ENCODE peak calls at places on chromosomes 6 and 20, in seven cellular contexts. R is left ventricle myocardium inferior; F is CD4-positive, alpha-beta memory T cell; O is H1; E is hepatocyte; T is stomach; Q is fibroblast of lung. I is an unnamed sample. For H3K4me1, the result is how much of the 10 kb centered on the place peaks cover.

GRCh38 chr6:24273471-24273870 is 84.4 kb downstream of the DCDC2 start:
- DNase-seq in R (no peak), F (no peak), O (no peak), E (no peak), T (no peak), Q (peak), I (peak)

GRCh38 chr20:709864-710761 is 34.5 kb upstream of the SCRT2 start:
- DNase-seq in R (no peak), F (no peak), O (no peak), E (no peak), T (peak), Q (no peak), I (no peak)

GRCh38 chr6:37783831-37784584 is 35.5 kb upstream of the ZFAND3 start:
- DNase-seq in R (peak), F (no peak), O (no peak), E (peak), T (peak), Q (peak), I (no peak)

GRCh38 chr6:134170844-134171243 is 118.4 kb upstream of the SLC2A12 start:
- DNase-seq in R (no peak), F (no peak), O (no peak), E (no peak), T (no peak), Q (peak), I (no peak)

GRCh38 chr20:62056377-62056776 is 9.3 kb downstream of the TAF4 start:
- DNase-seq in R (no peak), F (no peak), O (no peak), E (no peak), T (no peak), Q (no peak), I (no peak)

GRCh38 chr6:76347539-76347938 is 275.1 kb upstream of the IMPG1 start:
- DNase-seq in R (no peak), F (no peak), O (no peak), E (peak), T (no peak), Q (no peak), I (no peak)

GRCh38 chr20:45997187-45997586 is 11.5 kb upstream of the MMP9 start:
- DNase-seq in R (no peak), F (no peak), O (no peak), E (no peak), T (no peak), Q (no peak), I (no peak)

GRCh38 chr6:26330835-26331808 is 33.9 kb upstream of the BTN3A2 start:
- DNase-seq in R (no peak), F (peak), O (no peak), E (peak), T (no peak), Q (no peak), I (peak)

GRCh38 chr20:6588296-6588695 is 179.2 kb upstream of the BMP2 start:
- DNase-seq in R (no peak), F (no peak), O (no peak), E (no peak), T (peak), Q (peak), I (peak)

GRCh38 chr6:156950084-156950483 is 172.9 kb downstream of the ARID1B start:
- DNase-seq in R (no peak), F (no peak), O (no peak), E (no peak), T (no peak), Q (no peak), I (no peak)

GRCh38 chr6:15341311-15341710 is 95.4 kb downstream of the JARID2 start:
- DNase-seq in R (no peak), F (no peak), O (no peak), E (no peak), T (no peak), Q (no peak), I (no peak)

GRCh38 chr6:146419576-146419975 is 124.1 kb upstream of the RAB32 start:
- DNase-seq in R (no peak), F (no peak), O (no peak), E (no peak), T (no peak), Q (no peak), I (no peak)

GRCh38 chr6:158789115-158789917 is 29.9 kb downstream of the EZR start:
- DNase-seq in R (no peak), F (peak), O (no peak), E (no peak), T (peak), Q (no peak), I (no peak)

GRCh38 chr20:18263723-18264122 is 24.6 kb upstream of the ZNF133 start:
- DNase-seq in R (no peak), F (no peak), O (no peak), E (peak), T (peak), Q (no peak), I (no peak)

DNA sequence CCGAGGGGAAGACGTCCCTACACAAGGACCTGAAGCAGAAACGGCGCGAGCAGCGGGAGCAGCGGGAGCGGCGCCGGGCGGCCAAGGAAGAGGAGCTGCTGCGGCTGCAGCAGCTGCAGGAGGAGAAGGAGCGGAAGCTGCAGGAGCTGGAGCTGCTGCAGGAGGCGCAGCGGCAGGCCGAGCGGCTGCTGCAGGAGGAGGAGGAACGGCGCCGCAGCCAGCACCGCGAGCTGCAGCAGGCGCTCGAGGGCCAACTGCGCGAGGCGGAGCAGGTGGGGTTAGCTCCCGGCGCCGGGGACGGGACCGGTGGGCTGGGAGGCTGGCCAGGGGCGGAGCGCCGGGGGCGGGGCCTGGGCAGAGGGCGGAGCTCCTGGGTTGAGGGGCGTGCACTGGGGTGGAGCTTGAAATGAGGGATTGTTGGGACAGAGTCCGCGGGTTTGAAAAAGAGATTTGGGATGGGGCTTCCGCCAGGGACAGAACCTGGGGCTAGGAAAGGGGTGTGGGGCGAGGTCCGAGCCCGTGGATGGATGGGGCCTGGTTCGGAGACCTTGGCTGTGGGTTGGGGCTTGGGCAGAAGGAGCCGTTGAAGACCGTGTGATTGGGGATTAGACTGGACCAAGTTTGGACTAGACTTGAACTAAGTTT is 20.7 kb downstream of the DEF6 start:
- DNase-seq in R (peak), F (no peak), O (peak), E (peak), T (peak), Q (peak), I (no peak)
- H3K27ac ChIP-seq in R (peak), F (no peak), O (no peak), E (peak), T (peak), Q (no peak), I (no peak)

GRCh38 chr6:93727447-93727846 is 308.1 kb upstream of the EPHA7 start:
- DNase-seq in R (no peak), F (no peak), O (no peak), E (no peak), T (no peak), Q (peak), I (no peak)

GRCh38 chr6:93721386-93722048 is 302.2 kb upstream of the EPHA7 start:
- DNase-seq in R (no peak), F (no peak), O (peak), E (peak), T (no peak), Q (peak), I (no peak)
- H3K4me1 ChIP-seq in R (under half), F (under half), O (under half), E (under half), T (under half), Q (under half), I (under half)

GRCh38 chr6:123016431-123017110 is 20.5 kb downstream of the CLVS2 start:
- DNase-seq in R (no peak), F (no peak), O (no peak), E (no peak), T (no peak), Q (no peak), I (no peak)
- H3K27ac ChIP-seq in R (no peak), F (no peak), O (no peak), E (no peak), T (no peak), Q (no peak), I (no peak)

DNA sequence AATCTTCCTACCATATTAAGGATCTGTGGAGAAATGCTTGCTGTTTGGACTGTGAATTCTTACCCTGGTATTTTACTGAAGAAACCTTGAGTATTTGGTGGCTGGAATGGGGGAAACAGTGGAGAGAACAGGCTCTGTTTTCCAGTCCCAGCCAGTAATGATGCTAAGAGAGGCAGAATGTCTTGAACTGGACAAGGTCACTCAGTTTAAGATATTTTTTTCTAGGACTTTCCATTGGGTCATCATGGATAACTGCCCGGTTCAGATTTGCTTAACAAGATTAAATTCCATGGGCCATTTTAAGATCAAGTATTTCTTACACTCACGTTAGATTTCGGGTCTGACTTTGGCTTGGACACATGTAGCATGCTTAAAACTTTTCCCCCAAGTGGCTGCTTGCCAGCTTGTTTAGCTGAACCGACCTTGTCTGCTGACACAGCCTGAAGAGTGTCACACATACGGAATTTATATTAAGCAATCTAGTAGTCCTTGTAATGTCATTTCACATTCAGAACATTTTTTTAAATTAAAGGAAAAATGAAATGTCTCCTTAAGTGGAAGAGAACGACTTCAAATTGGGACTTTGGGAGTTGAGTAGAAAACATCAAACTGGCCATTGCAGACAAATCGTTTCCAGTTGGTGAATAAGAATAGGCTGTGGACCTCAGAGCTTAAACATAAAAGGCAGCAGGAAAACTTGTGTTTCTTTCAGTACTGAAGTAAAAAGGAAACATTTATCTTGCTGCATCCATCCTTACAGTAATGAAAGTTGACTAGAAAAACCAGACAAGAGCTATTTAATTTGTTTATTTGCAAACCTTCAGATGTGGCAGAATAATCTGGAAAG is 28.9 kb downstream of the ARMC2 start:
- DNase-seq in R (peak), F (no peak), O (no peak), E (no peak), T (peak), Q (peak), I (no peak)
- H3K4me1 ChIP-seq in R (half or more), F (under half), O (under half), E (under half), T (under half), Q (under half), I (under half)

DNA sequence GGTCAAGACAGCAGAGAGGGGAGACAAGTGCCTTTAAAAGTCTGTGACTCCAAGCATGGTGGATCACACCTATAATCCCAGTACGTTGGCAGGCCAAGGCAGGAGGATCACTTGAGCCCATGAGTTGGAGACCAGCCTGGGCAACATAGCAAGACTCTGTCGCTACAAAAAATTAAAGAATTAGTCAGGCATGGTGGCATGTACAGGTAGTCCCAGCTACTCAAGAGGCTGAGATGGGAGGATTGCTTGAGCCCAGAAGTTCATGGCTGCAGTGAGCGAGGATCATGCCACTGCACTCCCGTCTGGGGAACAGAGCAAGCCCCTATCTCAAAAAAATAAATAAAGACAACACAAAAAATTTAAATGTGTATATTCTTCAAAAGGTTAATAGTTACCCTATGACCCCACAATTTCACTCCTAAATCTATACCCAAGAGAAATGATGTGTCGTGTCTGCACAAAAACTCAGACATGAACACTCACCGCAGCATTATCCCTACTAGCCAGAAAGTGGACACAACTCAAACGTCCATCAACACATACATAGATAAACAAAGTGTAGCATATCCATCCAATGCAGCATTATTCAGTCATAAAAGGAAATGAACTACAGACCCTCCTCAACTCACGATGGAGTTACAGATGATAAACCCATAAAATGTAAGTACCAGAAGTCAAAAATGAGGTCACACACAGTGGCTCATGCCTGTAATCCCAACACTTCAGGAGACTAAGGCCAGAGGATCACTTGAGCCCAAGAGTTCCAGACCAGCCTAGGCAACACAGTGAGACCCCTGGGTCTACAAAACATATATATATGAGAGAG is 23.9 kb downstream of the ZMYND8 start:
- DNase-seq in R (no peak), F (no peak), O (no peak), E (no peak), T (no peak), Q (no peak), I (no peak)
- H3K27ac ChIP-seq in R (peak), F (no peak), O (peak), E (peak), T (peak), Q (peak), I (peak)

GRCh38 chr6:125009578-125009977 is 47.3 kb downstream of the RNF217 start:
- DNase-seq in R (no peak), F (no peak), O (no peak), E (no peak), T (no peak), Q (peak), I (no peak)
- H3K4me1 ChIP-seq in R (under half), F (under half), O (under half), E (under half), T (under half), Q (under half), I (under half)

GRCh38 chr20:52103469-52103910 is 88.1 kb downstream of the ZFP64 start:
- DNase-seq in R (no peak), F (no peak), O (peak), E (no peak), T (no peak), Q (peak), I (peak)
- H3K27ac ChIP-seq in R (no peak), F (no peak), O (no peak), E (no peak), T (no peak), Q (no peak), I (peak)

DNA sequence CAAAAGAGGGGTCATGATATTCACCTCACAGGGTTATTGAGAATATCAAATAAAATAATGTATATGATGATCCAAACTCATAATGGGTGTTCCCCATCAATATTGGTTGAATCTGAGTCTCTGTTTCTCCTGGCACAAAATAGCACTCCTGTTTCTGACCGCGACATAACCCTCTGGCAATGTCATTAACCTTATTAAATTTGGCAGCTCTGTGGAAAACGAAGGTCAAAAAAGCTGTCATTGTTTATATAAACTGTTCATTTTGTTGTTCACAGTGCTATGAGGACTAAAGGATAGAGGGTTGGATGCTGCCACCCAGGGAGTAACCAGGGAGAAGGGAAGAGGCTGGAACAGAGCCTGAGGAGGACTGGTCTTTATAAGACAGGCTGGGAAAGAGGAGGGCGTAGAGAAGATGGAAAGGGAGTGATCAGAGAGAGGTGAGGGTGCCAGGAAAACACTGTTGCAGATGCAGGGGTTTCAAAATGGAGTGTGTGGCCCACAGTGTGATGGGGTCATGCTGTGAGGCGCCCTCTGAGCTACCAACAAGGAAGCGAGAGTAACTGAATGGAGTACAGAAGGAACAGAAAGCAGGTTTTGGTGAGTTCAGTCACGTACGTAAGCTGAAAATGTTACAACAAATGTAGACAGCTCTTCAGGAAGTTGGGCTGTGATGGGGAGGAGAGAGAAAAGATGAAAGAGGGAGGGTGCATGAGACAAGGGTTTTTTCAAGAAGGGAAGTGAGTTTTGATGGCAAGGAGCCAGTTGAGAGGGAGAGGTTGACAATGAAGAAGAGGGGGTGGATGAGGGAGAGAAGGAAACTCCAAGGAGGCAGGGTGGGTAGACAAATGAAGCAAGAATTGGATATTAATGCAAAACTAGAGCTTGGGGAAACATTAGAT is 251.6 kb upstream of the TAB2 start:
- DNase-seq in R (no peak), F (peak), O (no peak), E (no peak), T (no peak), Q (no peak), I (no peak)
- H3K4me1 ChIP-seq in R (under half), F (under half), O (under half), E (under half), T (under half), Q (under half), I (under half)